ENCODE peak calls at places on chromosomes 11 and 22, in nine cellular contexts. O is stimulated activated CD4-positive, alpha-beta T cell treated with anti-CD3 and anti-CD28 coated beads, Interleukin-2, amount 100 ng/mL, for 24 hours; X is ecto neural progenitor cell; S is head of caudate nucleus; U is A673; T is stomach; A is H54; Q is activated effector memory CD4-positive, alpha-beta T cell treated with anti-CD3 and anti-CD28 coated beads, Interleukin-2, amount 50 U/mL, for 16 hours; C is NCI-H1105. B is an unnamed sample.

GRCh38 chr11:45085657-45086501 is 60.6 kb upstream of the PRDM11 start:
- DNase-seq in O (no peak), X (no peak), S (peak), U (no peak), T (no peak), A (no peak), Q (peak), C (no peak), B (no peak)

GRCh38 chr11:76663912-76664440 is 6.6 kb downstream of the LRRC32 start:
- DNase-seq in O (no peak), X (no peak), S (no peak), U (no peak), T (no peak), A (no peak), Q (no peak), C (no peak), B (no peak)

GRCh38 chr22:48313156-48313555 is 1514.5 kb downstream of the BRD1 start:
- DNase-seq in O (no peak), X (no peak), S (no peak), U (no peak), T (no peak), A (no peak), Q (no peak), C (no peak), B (no peak)

GRCh38 chr11:12281571-12282478 is 95.5 kb upstream of the PARVA start:
- DNase-seq in O (peak), X (peak), S (peak), U (peak), T (peak), A (peak), Q (peak), C (peak), B (peak)

GRCh38 chr22:37739000-37739399 is 42.2 kb downstream of the TRIOBP start:
- DNase-seq in O (no peak), X (no peak), S (no peak), U (no peak), T (no peak), A (no peak), Q (no peak), C (no peak), B (peak)

GRCh38 chr11:57800444-57801184 is 39.0 kb downstream of the CTNND1 start:
- DNase-seq in O (no peak), X (no peak), S (no peak), U (peak), T (no peak), A (peak), Q (no peak), C (peak), B (peak)

GRCh38 chr22:38927033-38927789 is 30.2 kb upstream of the APOBEC3A start:
- DNase-seq in O (peak), X (peak), S (peak), U (peak), T (peak), A (peak), Q (peak), C (no peak), B (no peak)

GRCh38 chr11:100719809-100720221 is 32.7 kb downstream of the ARHGAP42 start:
- DNase-seq in O (no peak), X (no peak), S (no peak), U (peak), T (peak), A (peak), Q (no peak), C (no peak), B (peak)

GRCh38 chr11:119374632-119375394 is 6.7 kb downstream of the USP2 start:
- DNase-seq in O (no peak), X (no peak), S (peak), U (no peak), T (no peak), A (no peak), Q (peak), C (no peak), B (no peak)

GRCh38 chr11:65290448-65291165 is 24.1 kb upstream of the CDC42EP2 start:
- DNase-seq in O (no peak), X (no peak), S (peak), U (peak), T (peak), A (no peak), Q (no peak), C (no peak), B (peak)

GRCh38 chr11:69241075-69241740 is 52.7 kb upstream of the MYEOV start:
- DNase-seq in O (no peak), X (peak), S (no peak), U (no peak), T (peak), A (no peak), Q (no peak), C (no peak), B (no peak)

B was measured in skeletal muscle cell.